ENCODE peak calls at places on chromosomes 13 and 19, in four cellular contexts. M, K, I and R are unnamed samples.

GRCh38 chr13:113291997-113292862 is 4.8 kb upstream of the LAMP1 start:
- DNase-seq in M (peak), K (no peak), I (peak), R (peak)

GRCh38 chr19:3336680-3337523 is 29.5 kb upstream of the NFIC start:
- DNase-seq in M (no peak), K (no peak), I (no peak), R (peak)

GRCh38 chr13:101262306-101262705 is 154.0 kb downstream of the NALCN start:
- DNase-seq in M (no peak), K (no peak), I (no peak), R (no peak)

GRCh38 chr19:18900700-18901502 is 4.9 kb upstream of the CERS1 start:
- DNase-seq in M (no peak), K (no peak), I (no peak), R (no peak)

GRCh38 chr19:56091066-56091490 is 30.0 kb downstream of the ZNF787 start:
- DNase-seq in M (peak), K (no peak), I (no peak), R (peak)

GRCh38 chr19:8324186-8325050 is 3.1 kb downstream of the RPS28 start:
- DNase-seq in M (no peak), K (no peak), I (no peak), R (no peak)

GRCh38 chr13:107373551-107373950 is 805.6 kb upstream of the ARGLU1 start:
- DNase-seq in M (peak), K (peak), I (no peak), R (no peak)

GRCh38 chr13:91813255-91813654 is 414.8 kb downstream of the GPC5 start:
- DNase-seq in M (no peak), K (no peak), I (no peak), R (no peak)

GRCh38 chr19:13665125-13665903 is 99.0 kb upstream of the MRI1 start:
- DNase-seq in M (no peak), K (no peak), I (no peak), R (no peak)

GRCh38 chr13:34085199-34085598 is 267.2 kb downstream of the RFC3 start:
- DNase-seq in M (no peak), K (no peak), I (no peak), R (no peak)

GRCh38 chr19:11405846-11406643 is 13.1 kb downstream of the RGL3 start:
- DNase-seq in M (no peak), K (no peak), I (peak), R (no peak)

GRCh38 chr13:75258159-75258782 is 223.7 kb downstream of the TBC1D4 start:
- DNase-seq in M (peak), K (peak), I (no peak), R (peak)

GRCh38 chr13:24338721-24339120 is 29.3 kb downstream of the C1QTNF9 start:
- DNase-seq in M (no peak), K (no peak), I (no peak), R (no peak)

GRCh38 chr13:97142452-97142851 is 79.7 kb upstream of the MBNL2 start:
- DNase-seq in M (no peak), K (peak), I (no peak), R (no peak)

GRCh38 chr13:92313382-92313781 is 913.2 kb upstream of the GPC6 start:
- DNase-seq in M (no peak), K (no peak), I (no peak), R (no peak)

GRCh38 chr13:36673838-36674326 is at the start of gene SERTM1:
- DNase-seq in M (peak), K (no peak), I (no peak), R (no peak)

GRCh38 chr19:42606660-42607351 is 12.1 kb upstream of the CEACAM8 start:
- DNase-seq in M (peak), K (peak), I (peak), R (peak)

GRCh38 chr19:35935911-35936737 is at the start of gene LRFN3:
- DNase-seq in M (peak), K (peak), I (peak), R (peak)

GRCh38 chr19:34837262-34837661 is 64.2 kb upstream of the ZNF599 start:
- DNase-seq in M (no peak), K (no peak), I (no peak), R (peak)

GRCh38 chr13:67351114-67351513 is 121.0 kb upstream of the PCDH9 start:
- DNase-seq in M (no peak), K (no peak), I (no peak), R (no peak)

GRCh38 chr19:2084993-2085720 is 11.0 kb downstream of the MOB3A start:
- DNase-seq in M (peak), K (no peak), I (peak), R (peak)

GRCh38 chr19:30222428-30222873 is 149.7 kb upstream of the ZNF536 start:
- DNase-seq in M (peak), K (no peak), I (no peak), R (no peak)

GRCh38 chr13:51977606-51978005 is 33.6 kb downstream of the ATP7B start:
- DNase-seq in M (no peak), K (no peak), I (no peak), R (no peak)

GRCh38 chr13:50529154-50529882 is 314.2 kb downstream of the DLEU7 start:
- DNase-seq in M (peak), K (peak), I (no peak), R (peak)

GRCh38 chr19:11091343-11092153 is 2.3 kb downstream of the LDLR start:
- DNase-seq in M (peak), K (peak), I (peak), R (peak)

GRCh38 chr19:1169921-1170885 is 3.9 kb downstream of the SBNO2 start:
- DNase-seq in M (peak), K (no peak), I (no peak), R (peak)

GRCh38 chr13:110431851-110432294 is 124.8 kb downstream of the COL4A2 start:
- DNase-seq in M (no peak), K (no peak), I (no peak), R (no peak)

GRCh38 chr13:110869805-110870706 is 44.8 kb downstream of the ANKRD10 start:
- DNase-seq in M (peak), K (peak), I (peak), R (peak)

GRCh38 chr13:77533875-77534788 is 1.4 kb upstream of the SCEL start:
- DNase-seq in M (peak), K (peak), I (no peak), R (no peak)

GRCh38 chr13:97333983-97334382 is 100.0 kb upstream of the RAP2A start:
- DNase-seq in M (no peak), K (no peak), I (no peak), R (no peak)

GRCh38 chr13:39835253-39835652 is 179.8 kb downstream of the COG6 start:
- DNase-seq in M (no peak), K (no peak), I (no peak), R (no peak)

GRCh38 chr13:99446242-99446641 is 55.0 kb upstream of the TM9SF2 start:
- DNase-seq in M (no peak), K (peak), I (no peak), R (no peak)